ENCODE peak calls at places on chromosomes 2 and 18, in ten cellular contexts. One of them, this sample, is unnamed.

GRCh38 chr2:39234754-39235153 is 9.0 kb downstream of the CDKL4 start:
- DNase-seq in mammary epithelial cell: peak; percentile 65
- DNase-seq in dorsolateral prefrontal cortex: no peak
- DNase-seq in kidney epithelial cell: peak; percentile 9
- DNase-seq in activated B cell treated with CpG ODN at 0.5 μM for 24 hours: no peak
- DNase-seq in thoracic aorta: no peak
- DNase-seq in A673: no peak
- DNase-seq in GM10248: no peak
- DNase-seq in left ventricle myocardium inferior: no peak
- DNase-seq in A549: no peak
- DNase-seq in this sample: no peak

GRCh38 chr2:127348421-127349000 is 39.3 kb downstream of the MAP3K2 start:
- DNase-seq in mammary epithelial cell: no peak
- DNase-seq in dorsolateral prefrontal cortex: no peak
- DNase-seq in kidney epithelial cell: no peak
- DNase-seq in activated B cell treated with CpG ODN at 0.5 μM for 24 hours: no peak
- DNase-seq in thoracic aorta: no peak
- DNase-seq in A673: peak; percentile 48
- DNase-seq in GM10248: no peak
- DNase-seq in left ventricle myocardium inferior: no peak
- DNase-seq in A549: no peak
- DNase-seq in this sample: no peak

GRCh38 chr2:96550787-96551604 is 14.4 kb downstream of the ARID5A start:
- DNase-seq in mammary epithelial cell: no peak
- DNase-seq in dorsolateral prefrontal cortex: no peak
- DNase-seq in kidney epithelial cell: no peak
- DNase-seq in activated B cell treated with CpG ODN at 0.5 μM for 24 hours: no peak
- DNase-seq in thoracic aorta: no peak
- DNase-seq in A673: no peak
- DNase-seq in GM10248: no peak
- DNase-seq in left ventricle myocardium inferior: no peak
- DNase-seq in A549: no peak
- DNase-seq in this sample: no peak

GRCh38 chr2:178208817-178209216 is 14.5 kb downstream of the OSBPL6 start:
- DNase-seq in mammary epithelial cell: no peak
- DNase-seq in dorsolateral prefrontal cortex: no peak
- DNase-seq in kidney epithelial cell: no peak
- DNase-seq in activated B cell treated with CpG ODN at 0.5 μM for 24 hours: no peak
- DNase-seq in thoracic aorta: no peak
- DNase-seq in A673: peak; percentile 22
- DNase-seq in GM10248: no peak
- DNase-seq in left ventricle myocardium inferior: no peak
- DNase-seq in A549: no peak
- DNase-seq in this sample: no peak

GRCh38 chr2:171480908-171481307 is 41.4 kb upstream of the CYBRD1 start:
- DNase-seq in mammary epithelial cell: no peak
- DNase-seq in dorsolateral prefrontal cortex: no peak
- DNase-seq in kidney epithelial cell: no peak
- DNase-seq in activated B cell treated with CpG ODN at 0.5 μM for 24 hours: no peak
- DNase-seq in thoracic aorta: no peak
- DNase-seq in A673: no peak
- DNase-seq in GM10248: no peak
- DNase-seq in left ventricle myocardium inferior: no peak
- DNase-seq in A549: no peak
- DNase-seq in this sample: no peak

GRCh38 chr2:95060446-95061118 is 35.1 kb downstream of the MAL start:
- DNase-seq in mammary epithelial cell: no peak
- DNase-seq in dorsolateral prefrontal cortex: no peak
- DNase-seq in kidney epithelial cell: no peak
- DNase-seq in activated B cell treated with CpG ODN at 0.5 μM for 24 hours: no peak
- DNase-seq in thoracic aorta: no peak
- DNase-seq in A673: no peak
- DNase-seq in GM10248: no peak
- DNase-seq in left ventricle myocardium inferior: no peak
- DNase-seq in A549: no peak
- DNase-seq in this sample: no peak

GRCh38 chr2:175003875-175004729 is 1.1 kb downstream of the CHN1 start:
- DNase-seq in mammary epithelial cell: no peak
- DNase-seq in dorsolateral prefrontal cortex: no peak
- DNase-seq in kidney epithelial cell: no peak
- DNase-seq in activated B cell treated with CpG ODN at 0.5 μM for 24 hours: no peak
- DNase-seq in thoracic aorta: no peak
- DNase-seq in A673: peak; percentile 35
- DNase-seq in GM10248: no peak
- DNase-seq in left ventricle myocardium inferior: no peak
- DNase-seq in A549: peak; percentile 41
- DNase-seq in this sample: no peak

GRCh38 chr2:238228700-238229099 is 11.1 kb downstream of the HES6 start:
- DNase-seq in mammary epithelial cell: no peak
- DNase-seq in dorsolateral prefrontal cortex: no peak
- DNase-seq in kidney epithelial cell: no peak
- DNase-seq in activated B cell treated with CpG ODN at 0.5 μM for 24 hours: no peak
- DNase-seq in thoracic aorta: no peak
- DNase-seq in A673: no peak
- DNase-seq in GM10248: no peak
- DNase-seq in left ventricle myocardium inferior: no peak
- DNase-seq in A549: no peak
- DNase-seq in this sample: no peak

GRCh38 chr2:239035361-239035814 is 187.5 kb downstream of the TWIST2 start:
- DNase-seq in mammary epithelial cell: no peak
- DNase-seq in dorsolateral prefrontal cortex: peak; percentile 47
- DNase-seq in kidney epithelial cell: no peak
- DNase-seq in activated B cell treated with CpG ODN at 0.5 μM for 24 hours: peak; percentile 67
- DNase-seq in thoracic aorta: no peak
- DNase-seq in A673: peak; percentile 55
- DNase-seq in GM10248: peak; percentile 89
- DNase-seq in left ventricle myocardium inferior: peak; percentile 51
- DNase-seq in A549: peak; percentile 88
- DNase-seq in this sample: peak; percentile 42

GRCh38 chr2:45652090-45653050 is 895 bp downstream of the PRKCE start:
- DNase-seq in mammary epithelial cell: peak; percentile 14
- DNase-seq in dorsolateral prefrontal cortex: peak; percentile 53
- DNase-seq in kidney epithelial cell: no peak
- DNase-seq in activated B cell treated with CpG ODN at 0.5 μM for 24 hours: peak; percentile 47
- DNase-seq in thoracic aorta: no peak
- DNase-seq in A673: peak; percentile 11
- DNase-seq in GM10248: peak; percentile 32
- DNase-seq in left ventricle myocardium inferior: peak; percentile 49
- DNase-seq in A549: no peak
- DNase-seq in this sample: no peak

GRCh38 chr2:70751881-70752280 is 16.1 kb downstream of the ADD2 start:
- DNase-seq in mammary epithelial cell: no peak
- DNase-seq in dorsolateral prefrontal cortex: no peak
- DNase-seq in kidney epithelial cell: no peak
- DNase-seq in activated B cell treated with CpG ODN at 0.5 μM for 24 hours: no peak
- DNase-seq in thoracic aorta: no peak
- DNase-seq in A673: no peak
- DNase-seq in GM10248: no peak
- DNase-seq in left ventricle myocardium inferior: no peak
- DNase-seq in A549: no peak
- DNase-seq in this sample: no peak

GRCh38 chr2:149141046-149141445 is 102.5 kb downstream of the LYPD6B start:
- DNase-seq in mammary epithelial cell: no peak
- DNase-seq in dorsolateral prefrontal cortex: no peak
- DNase-seq in kidney epithelial cell: no peak
- DNase-seq in activated B cell treated with CpG ODN at 0.5 μM for 24 hours: no peak
- DNase-seq in thoracic aorta: no peak
- DNase-seq in A673: no peak
- DNase-seq in GM10248: no peak
- DNase-seq in left ventricle myocardium inferior: no peak
- DNase-seq in A549: no peak
- DNase-seq in this sample: no peak

GRCh38 chr18:3664563-3665178 is 214.7 kb downstream of the TGIF1 start:
- DNase-seq in mammary epithelial cell: no peak
- DNase-seq in dorsolateral prefrontal cortex: no peak
- DNase-seq in kidney epithelial cell: no peak
- DNase-seq in activated B cell treated with CpG ODN at 0.5 μM for 24 hours: no peak
- DNase-seq in thoracic aorta: no peak
- DNase-seq in A673: peak; percentile 64
- DNase-seq in GM10248: no peak
- DNase-seq in left ventricle myocardium inferior: no peak
- DNase-seq in A549: no peak
- DNase-seq in this sample: no peak
- TF ChIP-seq CTCF in mammary epithelial cell: peak; percentile 39
- TF ChIP-seq CTCF in dorsolateral prefrontal cortex: no peak
- TF ChIP-seq CTCF in kidney epithelial cell: peak; percentile 20
- TF ChIP-seq CTCF in activated B cell treated with CpG ODN at 0.5 μM for 24 hours: no peak
- TF ChIP-seq CTCF in thoracic aorta: no peak
- TF ChIP-seq CTCF in A673: no peak
- TF ChIP-seq CTCF in GM10248: no peak
- TF ChIP-seq CTCF in left ventricle myocardium inferior: no peak
- TF ChIP-seq CTCF in A549: no peak
- TF ChIP-seq CTCF in this sample: peak; percentile 26

GRCh38 chr2:6213056-6213780 is 521.0 kb downstream of the SOX11 start:
- DNase-seq in mammary epithelial cell: no peak
- DNase-seq in dorsolateral prefrontal cortex: no peak
- DNase-seq in kidney epithelial cell: no peak
- DNase-seq in activated B cell treated with CpG ODN at 0.5 μM for 24 hours: no peak
- DNase-seq in thoracic aorta: no peak
- DNase-seq in A673: no peak
- DNase-seq in GM10248: no peak
- DNase-seq in left ventricle myocardium inferior: no peak
- DNase-seq in A549: no peak
- DNase-seq in this sample: no peak

GRCh38 chr2:6216234-6216633 is 524.0 kb downstream of the SOX11 start:
- DNase-seq in mammary epithelial cell: no peak
- DNase-seq in dorsolateral prefrontal cortex: no peak
- DNase-seq in kidney epithelial cell: no peak
- DNase-seq in activated B cell treated with CpG ODN at 0.5 μM for 24 hours: no peak
- DNase-seq in thoracic aorta: no peak
- DNase-seq in A673: no peak
- DNase-seq in GM10248: no peak
- DNase-seq in left ventricle myocardium inferior: no peak
- DNase-seq in A549: no peak
- DNase-seq in this sample: no peak

GRCh38 chr2:6212516-6212915 is 520.3 kb downstream of the SOX11 start:
- DNase-seq in mammary epithelial cell: no peak
- DNase-seq in dorsolateral prefrontal cortex: no peak
- DNase-seq in kidney epithelial cell: no peak
- DNase-seq in activated B cell treated with CpG ODN at 0.5 μM for 24 hours: no peak
- DNase-seq in thoracic aorta: no peak
- DNase-seq in A673: no peak
- DNase-seq in GM10248: no peak
- DNase-seq in left ventricle myocardium inferior: no peak
- DNase-seq in A549: no peak
- DNase-seq in this sample: no peak

GRCh38 chr2:6215053-6215452 is 522.9 kb downstream of the SOX11 start:
- DNase-seq in mammary epithelial cell: no peak
- DNase-seq in dorsolateral prefrontal cortex: no peak
- DNase-seq in kidney epithelial cell: no peak
- DNase-seq in activated B cell treated with CpG ODN at 0.5 μM for 24 hours: no peak
- DNase-seq in thoracic aorta: no peak
- DNase-seq in A673: no peak
- DNase-seq in GM10248: no peak
- DNase-seq in left ventricle myocardium inferior: no peak
- DNase-seq in A549: no peak
- DNase-seq in this sample: no peak

GRCh38 chr2:6214471-6214870 is 522.3 kb downstream of the SOX11 start:
- DNase-seq in mammary epithelial cell: no peak
- DNase-seq in dorsolateral prefrontal cortex: no peak
- DNase-seq in kidney epithelial cell: no peak
- DNase-seq in activated B cell treated with CpG ODN at 0.5 μM for 24 hours: no peak
- DNase-seq in thoracic aorta: no peak
- DNase-seq in A673: no peak
- DNase-seq in GM10248: peak; percentile 28
- DNase-seq in left ventricle myocardium inferior: no peak
- DNase-seq in A549: no peak
- DNase-seq in this sample: no peak
- TF ChIP-seq CTCF in mammary epithelial cell: no peak
- TF ChIP-seq CTCF in dorsolateral prefrontal cortex: no peak
- TF ChIP-seq CTCF in kidney epithelial cell: no peak
- TF ChIP-seq CTCF in activated B cell treated with CpG ODN at 0.5 μM for 24 hours: no peak
- TF ChIP-seq CTCF in thoracic aorta: no peak
- TF ChIP-seq CTCF in A673: no peak
- TF ChIP-seq CTCF in GM10248: no peak
- TF ChIP-seq CTCF in left ventricle myocardium inferior: no peak
- TF ChIP-seq CTCF in A549: no peak
- TF ChIP-seq CTCF in this sample: peak; percentile 33

DNA sequence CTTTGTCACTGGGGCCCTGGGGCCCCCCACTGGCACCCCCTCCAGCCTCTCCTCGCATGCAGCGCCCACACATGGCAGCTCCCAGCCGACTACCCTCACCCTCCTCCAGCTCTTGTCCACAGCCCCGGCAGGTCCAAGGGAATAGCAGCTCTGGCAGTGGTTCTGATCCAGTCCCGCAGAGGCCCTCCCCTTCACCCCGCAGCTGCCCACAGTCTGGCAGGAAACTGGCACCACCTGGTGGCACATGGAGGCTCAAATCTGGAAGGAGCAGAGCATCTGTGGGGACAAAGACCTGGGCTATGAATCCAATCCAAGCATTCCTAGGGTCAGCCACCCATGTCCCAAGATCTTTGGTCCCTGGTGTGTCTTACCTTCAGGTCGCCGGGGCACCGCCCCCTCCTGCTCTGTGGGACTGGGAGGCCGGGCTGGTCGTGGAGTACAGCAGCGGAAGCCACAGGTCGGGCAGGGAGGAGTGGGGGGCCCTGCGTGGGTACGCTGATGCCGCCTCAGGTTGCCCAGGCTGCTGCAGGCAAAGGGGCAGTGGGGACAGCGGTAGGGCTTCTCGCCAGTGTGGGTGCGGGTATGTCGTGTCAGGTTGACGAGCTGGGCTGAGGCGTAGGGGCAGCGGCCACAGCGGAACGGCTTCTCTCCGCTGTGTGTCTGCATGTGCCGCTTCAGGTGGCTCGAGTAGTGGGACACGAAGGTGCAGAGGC is 2.3 kb downstream of the ZNF513 start:
- DNase-seq in mammary epithelial cell: no peak
- DNase-seq in dorsolateral prefrontal cortex: peak; percentile 49
- DNase-seq in kidney epithelial cell: no peak
- DNase-seq in activated B cell treated with CpG ODN at 0.5 μM for 24 hours: no peak
- DNase-seq in thoracic aorta: no peak
- DNase-seq in A673: peak; percentile 33
- DNase-seq in GM10248: no peak
- DNase-seq in left ventricle myocardium inferior: no peak
- DNase-seq in A549: peak; percentile 22
- DNase-seq in this sample: no peak
- TF ChIP-seq CTCF in mammary epithelial cell: peak; percentile 55
- TF ChIP-seq CTCF in dorsolateral prefrontal cortex: peak; percentile 9
- TF ChIP-seq CTCF in kidney epithelial cell: peak; percentile 45
- TF ChIP-seq CTCF in activated B cell treated with CpG ODN at 0.5 μM for 24 hours: no peak
- TF ChIP-seq CTCF in thoracic aorta: no peak
- TF ChIP-seq CTCF in A673: peak; percentile 42
- TF ChIP-seq CTCF in GM10248: peak; percentile 19
- TF ChIP-seq CTCF in left ventricle myocardium inferior: no peak
- TF ChIP-seq CTCF in A549: peak; percentile 39
- TF ChIP-seq CTCF in this sample: no peak

DNA sequence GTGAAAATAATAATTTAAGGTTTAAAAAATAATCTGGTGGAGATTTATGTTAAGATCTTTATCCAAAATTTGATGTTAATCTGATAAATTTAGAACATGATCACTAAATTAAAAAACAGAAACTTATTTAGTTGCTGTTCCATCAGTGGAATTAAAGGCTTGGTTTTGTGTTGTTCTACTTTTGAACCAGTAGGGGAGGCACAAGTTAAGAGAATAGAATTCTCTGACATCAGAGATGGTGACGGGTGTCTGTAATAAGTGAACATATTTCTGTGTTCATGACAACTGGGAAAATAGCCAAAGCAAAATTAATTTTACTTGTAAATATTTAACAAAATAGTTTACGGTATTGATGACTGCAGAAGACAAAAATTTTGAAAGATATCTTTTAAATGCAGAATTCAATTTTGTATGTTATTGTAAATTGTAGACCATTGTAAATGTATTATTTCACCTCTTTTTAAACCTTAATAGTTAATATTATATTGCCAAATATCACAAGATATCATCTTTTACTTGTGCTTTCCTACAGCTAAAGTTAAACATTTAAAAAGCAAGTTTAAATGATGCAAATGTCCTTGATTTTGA is 106.0 kb downstream of the UBR3 start:
- DNase-seq in mammary epithelial cell: peak; percentile 12
- DNase-seq in dorsolateral prefrontal cortex: no peak
- DNase-seq in kidney epithelial cell: peak; percentile 10
- DNase-seq in activated B cell treated with CpG ODN at 0.5 μM for 24 hours: no peak
- DNase-seq in thoracic aorta: no peak
- DNase-seq in A673: peak; percentile 67
- DNase-seq in GM10248: peak; percentile 33
- DNase-seq in left ventricle myocardium inferior: no peak
- DNase-seq in A549: peak; percentile 22
- DNase-seq in this sample: no peak
- TF ChIP-seq CTCF in mammary epithelial cell: peak; percentile 76
- TF ChIP-seq CTCF in dorsolateral prefrontal cortex: peak; percentile 78
- TF ChIP-seq CTCF in kidney epithelial cell: peak; percentile 75
- TF ChIP-seq CTCF in activated B cell treated with CpG ODN at 0.5 μM for 24 hours: no peak
- TF ChIP-seq CTCF in thoracic aorta: peak; percentile 72
- TF ChIP-seq CTCF in A673: peak; percentile 78
- TF ChIP-seq CTCF in GM10248: peak; percentile 54
- TF ChIP-seq CTCF in left ventricle myocardium inferior: peak; percentile 62
- TF ChIP-seq CTCF in A549: peak; percentile 81
- TF ChIP-seq CTCF in this sample: peak; percentile 63